ENCODE peak calls at places on chromosomes 12 and 14, in seven cellular contexts. G is A549, Z is testis, X is gastrocnemius medialis, E is Peyer's patch, K is HFF-Myc, I is fibroblast of mammary gland. T is an unnamed sample.

GRCh38 chr12:71948390-71948789 is 9.7 kb downstream of the TPH2 start:
- DNase-seq in K (no peak), X (no peak), G (no peak), I (no peak), E (no peak), Z (no peak), T (no peak)

GRCh38 chr14:90758959-90759358 is 57.3 kb downstream of the TTC7B start:
- DNase-seq in G (no peak), Z (peak), X (peak), E (no peak), K (no peak), I (peak), T (no peak)

GRCh38 chr12:75766263-75767160 is 255.1 kb upstream of the KRR1 start:
- DNase-seq in X (no peak), I (peak), Z (no peak), E (no peak), K (no peak), G (peak), T (peak)

GRCh38 chr12:34406228-34406995 is 384.1 kb downstream of the ALG10 start:
- DNase-seq in K (no peak), Z (peak), X (peak), G (no peak), E (no peak), I (no peak), T (no peak)

GRCh38 chr14:66514206-66514605 is 6.3 kb downstream of the GPHN start:
- DNase-seq in Z (no peak), K (no peak), E (no peak), G (no peak), X (no peak), I (peak), T (no peak)

GRCh38 chr12:87405918-87406317 is 623.3 kb downstream of the C12orf50 start:
- DNase-seq in K (no peak), Z (no peak), E (no peak), G (no peak), X (no peak), I (no peak), T (no peak)

GRCh38 chr14:25050494-25051170 is 685 bp upstream of the STXBP6 start:
- DNase-seq in I (peak), K (peak), E (no peak), X (no peak), Z (no peak), G (no peak), T (no peak)

GRCh38 chr12:49059385-49060232 is 985 bp downstream of the KMT2D start:
- DNase-seq in E (no peak), I (no peak), G (peak), K (no peak), Z (peak), X (no peak), T (no peak)

GRCh38 chr12:10182662-10183061 is 3.8 kb downstream of the TMEM52B start:
- DNase-seq in Z (no peak), E (no peak), K (no peak), X (no peak), G (peak), I (peak), T (no peak)

GRCh38 chr12:105331805-105332251 is 1.3 kb downstream of the C12orf75 start:
- DNase-seq in K (no peak), G (no peak), E (no peak), X (no peak), Z (peak), I (no peak), T (no peak)

GRCh38 chr12:109719123-109720022 is 5.7 kb downstream of the FAM222A start:
- DNase-seq in E (no peak), K (no peak), G (peak), I (no peak), X (no peak), Z (no peak), T (no peak)

GRCh38 chr14:45785240-45785639 is 532.2 kb upstream of the MIS18BP1 start:
- DNase-seq in K (no peak), G (peak), Z (no peak), E (no peak), X (no peak), I (no peak), T (no peak)

GRCh38 chr12:72271401-72271740 is 799 bp upstream of the TRHDE start:
- DNase-seq in Z (peak), G (no peak), E (no peak), K (no peak), I (no peak), X (no peak), T (no peak)

GRCh38 chr14:91113829-91114078 is at the start of gene DGLUCY:
- DNase-seq in I (peak), K (peak), X (peak), E (peak), G (peak), Z (peak), T (no peak)

GRCh38 chr12:49985981-49986380 is 13.2 kb downstream of the AQP6 start:
- DNase-seq in X (no peak), K (no peak), I (peak), E (no peak), G (no peak), Z (no peak), T (peak)

GRCh38 chr12:3530548-3530947 is 39.5 kb downstream of the PRMT8 start:
- DNase-seq in Z (no peak), E (no peak), K (no peak), I (no peak), G (no peak), X (peak), T (no peak)

GRCh38 chr12:130815028-130815741 is 23.9 kb downstream of the STX2 start:
- DNase-seq in X (no peak), K (no peak), I (no peak), E (no peak), G (no peak), Z (no peak), T (no peak)

GRCh38 chr12:30268036-30268435 is 427.6 kb downstream of the IPO8 start:
- DNase-seq in E (no peak), X (no peak), Z (no peak), G (no peak), K (no peak), I (no peak), T (no peak)

GRCh38 chr14:36194645-36195044 is 18.1 kb upstream of the PTCSC3 start:
- DNase-seq in I (no peak), K (no peak), X (no peak), G (no peak), E (no peak), Z (no peak), T (no peak)

GRCh38 chr12:12087693-12088034 is 16.9 kb downstream of the BCL2L14 start:
- DNase-seq in I (no peak), X (no peak), G (no peak), E (no peak), Z (no peak), K (no peak), T (no peak)

GRCh38 chr14:67557118-67557517 is 24.0 kb downstream of the PLEKHH1 start:
- DNase-seq in K (no peak), I (no peak), X (no peak), E (no peak), G (peak), Z (no peak), T (peak)

GRCh38 chr12:5076761-5077160 is 33.1 kb downstream of the KCNA5 start:
- DNase-seq in E (no peak), Z (no peak), I (no peak), K (no peak), G (no peak), X (peak), T (peak)

GRCh38 chr12:72271741-72272661 is at the start of gene TRHDE:
- DNase-seq in G (peak), I (peak), Z (peak), E (no peak), K (no peak), X (no peak), T (no peak)

GRCh38 chr14:106204063-106204462 is 677.7 kb downstream of the TMEM121 start:
- DNase-seq in G (no peak), E (no peak), Z (no peak), K (no peak), I (no peak), X (no peak), T (no peak)

GRCh38 chr14:69693145-69693544 is 73.8 kb upstream of the SRSF5 start:
- DNase-seq in I (peak), G (no peak), Z (no peak), X (no peak), K (no peak), E (peak), T (no peak)

GRCh38 chr12:65659681-65660080 is 164.6 kb upstream of the HMGA2 start:
- DNase-seq in X (no peak), I (no peak), E (no peak), K (no peak), Z (no peak), G (no peak), T (no peak)

GRCh38 chr14:68695326-68695768 is 97.5 kb downstream of the ZFP36L1 start:
- DNase-seq in K (peak), Z (no peak), E (no peak), X (peak), G (peak), I (peak), T (peak)

GRCh38 chr12:118645219-118645618 is 268.9 kb downstream of the SUDS3 start:
- DNase-seq in G (peak), K (peak), E (no peak), I (no peak), X (no peak), Z (peak), T (no peak)

GRCh38 chr14:80602931-80603330 is 338.6 kb downstream of the CEP128 start:
- DNase-seq in K (no peak), Z (no peak), X (no peak), G (no peak), I (no peak), E (no peak), T (no peak)

GRCh38 chr14:104817930-104818713 is 17.2 kb downstream of the ZBTB42 start:
- DNase-seq in E (no peak), G (no peak), Z (peak), K (no peak), X (no peak), I (no peak), T (no peak)

GRCh38 chr14:23365353-23366162 is 586 bp upstream of the EFS start:
- DNase-seq in G (no peak), E (no peak), X (no peak), I (no peak), K (no peak), Z (no peak), T (no peak)

GRCh38 chr14:70808402-70809237 is 693 bp downstream of the MAP3K9 start:
- DNase-seq in Z (peak), I (no peak), X (peak), K (no peak), G (peak), E (peak), T (no peak)

GRCh38 chr12:51005671-51006070 is 20.5 kb downstream of the SLC11A2 start:
- DNase-seq in I (no peak), K (no peak), E (no peak), Z (no peak), X (no peak), G (no peak), T (no peak)

GRCh38 chr12:128109636-128110035 is 157.3 kb upstream of the TMEM132C start:
- DNase-seq in G (no peak), K (no peak), I (no peak), E (no peak), Z (no peak), X (no peak), T (no peak)

GRCh38 chr12:130876758-130877157 is 4.9 kb downstream of the RAN start:
- DNase-seq in Z (no peak), G (no peak), I (no peak), X (no peak), E (no peak), K (no peak), T (no peak)

GRCh38 chr14:40581264-40581663 is 1025.4 kb upstream of the LRFN5 start:
- DNase-seq in E (no peak), K (no peak), G (no peak), X (no peak), Z (no peak), I (no peak), T (no peak)

GRCh38 chr14:64878775-64879634 is 702 bp downstream of the SPTB start:
- DNase-seq in G (peak), X (peak), Z (no peak), E (no peak), K (no peak), I (no peak), T (no peak)
- TF ChIP-seq CTCF in G (no peak), X (no peak), Z (no peak), E (no peak), K (no peak), I (no peak), T (no peak)

DNA sequence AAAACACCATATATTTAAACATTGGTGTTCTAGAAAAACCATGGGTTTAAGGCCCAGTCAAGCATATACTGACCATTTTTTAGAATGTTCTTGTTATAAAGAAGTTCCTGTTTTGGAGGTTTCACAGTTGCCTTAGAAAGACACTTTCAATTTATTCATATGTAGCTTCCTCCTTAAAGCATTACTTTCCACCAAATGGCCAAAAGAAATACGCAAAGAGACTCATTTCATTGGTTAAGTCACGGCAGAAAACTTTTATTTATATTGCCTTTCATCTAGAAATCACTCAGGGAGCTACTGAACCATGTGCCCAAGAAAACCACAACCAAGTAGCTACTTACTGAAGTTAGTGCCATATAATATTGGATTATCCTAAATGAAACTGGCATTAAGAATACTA is 40.0 kb downstream of the MYBPC1 start:
- DNase-seq in Z (no peak), K (no peak), E (no peak), X (no peak), I (no peak), G (no peak), T (no peak)
- H3K4me3 ChIP-seq in Z (no peak), K (no peak), E (no peak), X (no peak), I (no peak), G (no peak), T (no peak)

DNA sequence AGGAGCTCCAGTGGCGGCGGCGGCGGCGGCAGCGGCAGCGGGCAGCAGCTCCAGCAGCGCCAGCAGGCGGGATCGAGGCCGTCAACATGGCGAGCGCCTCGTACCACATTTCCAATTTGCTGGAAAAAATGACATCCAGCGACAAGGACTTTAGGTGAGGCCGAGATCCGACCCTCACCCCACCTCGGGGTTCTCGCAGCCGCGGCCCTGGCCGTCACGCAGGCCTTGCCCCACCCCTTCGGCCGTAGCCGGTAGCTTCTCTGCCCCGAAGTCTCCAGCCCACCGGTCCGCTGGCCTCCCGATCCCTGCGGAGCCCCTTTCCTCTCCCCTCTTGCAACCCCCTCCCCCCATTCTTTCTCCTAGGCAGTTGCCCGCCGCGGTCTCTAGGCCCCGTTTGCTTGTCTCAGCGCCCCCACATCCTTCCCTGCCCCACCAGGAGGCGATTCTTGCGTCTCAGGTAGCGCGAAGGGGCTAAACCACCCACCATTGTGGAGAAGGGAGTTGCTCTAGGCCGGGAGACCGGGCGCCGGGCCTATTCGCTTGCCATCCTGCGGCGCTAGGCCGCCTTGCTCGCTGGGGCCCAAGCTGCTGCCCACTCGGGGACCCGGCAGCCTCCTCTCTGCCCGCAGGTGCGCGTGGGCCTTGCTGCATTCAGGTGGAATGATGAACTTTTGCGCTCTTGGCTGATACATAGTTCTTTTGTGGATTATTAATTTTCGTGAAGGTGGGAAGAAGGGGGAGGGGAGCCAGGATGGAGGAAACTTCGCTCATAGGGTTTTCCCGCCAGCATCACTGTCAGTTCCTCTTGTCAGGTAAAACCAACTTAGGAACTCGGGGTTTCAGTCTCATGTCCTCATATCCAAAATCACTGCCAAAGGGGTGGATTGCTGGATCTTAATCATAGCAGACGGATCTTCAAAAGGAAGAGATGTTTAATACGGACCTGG is 747 bp downstream of the CAND1 start:
- DNase-seq in X (no peak), G (peak), E (peak), Z (peak), K (no peak), I (no peak), T (no peak)
- TF ChIP-seq CTCF in X (no peak), G (no peak), E (no peak), Z (no peak), K (no peak), I (no peak), T (no peak)

GRCh38 chr12:22461786-22462185 is 82.6 kb downstream of the C2CD5 start:
- DNase-seq in I (no peak), X (no peak), E (no peak), Z (no peak), K (no peak), G (no peak), T (no peak)

GRCh38 chr12:22458301-22458917 is 85.9 kb downstream of the C2CD5 start:
- DNase-seq in E (no peak), X (no peak), I (no peak), K (no peak), G (no peak), Z (no peak), T (no peak)

GRCh38 chr12:22459872-22460490 is 84.4 kb downstream of the C2CD5 start:
- DNase-seq in G (peak), E (no peak), Z (no peak), K (no peak), I (peak), X (no peak), T (no peak)
- H3K4me3 ChIP-seq in G (no peak), E (no peak), Z (no peak), K (no peak), I (no peak), X (no peak), T (no peak)